ENCODE peak calls at places on chromosomes 6 and 20, in seven cellular contexts. B is IMR-90, Y is H9, O is mesenchymal stem cell, J is neuronal stem cell, N is H1, C is trophoblast cell. P is an unnamed sample.

GRCh38 chr6:79868098-79868722 is 79.1 kb downstream of the ELOVL4 start:
- DNase-seq in C (peak), B (peak), J (peak), O (peak), Y (peak), N (peak), P (peak)

GRCh38 chr6:158843751-158844683 is 24.8 kb upstream of the EZR start:
- DNase-seq in N (no peak), C (peak), J (no peak), O (no peak), Y (no peak), B (peak), P (no peak)

GRCh38 chr6:126614642-126615504 is 275.0 kb downstream of the CENPW start:
- DNase-seq in C (no peak), J (no peak), Y (peak), N (peak), B (no peak), O (no peak), P (peak)

GRCh38 chr6:30013296-30013922 is 47.7 kb upstream of the POLR1H start:
- DNase-seq in J (no peak), Y (peak), O (peak), B (no peak), N (peak), C (no peak), P (peak)

GRCh38 chr6:3139090-3139903 is 18.0 kb downstream of the TUBB2A start:
- DNase-seq in C (peak), B (peak), N (no peak), Y (no peak), O (peak), J (no peak), P (no peak)

GRCh38 chr6:85580878-85581267 is 12.8 kb downstream of the SNX14 start:
- DNase-seq in N (no peak), J (no peak), B (peak), Y (peak), C (no peak), O (peak), P (peak)

GRCh38 chr6:113825776-113826175 is 31.4 kb upstream of the MARCKS start:
- DNase-seq in C (no peak), J (no peak), B (peak), O (no peak), Y (no peak), N (no peak), P (no peak)

GRCh38 chr6:143629104-143630080 is 48.4 kb upstream of the PHACTR2 start:
- DNase-seq in O (no peak), B (peak), N (no peak), J (no peak), C (no peak), Y (no peak), P (no peak)

GRCh38 chr20:40668449-40669228 is 20.4 kb downstream of the MAFB start:
- DNase-seq in B (no peak), J (no peak), C (no peak), N (no peak), Y (no peak), O (no peak), P (no peak)

GRCh38 chr20:63064745-63065711 is 58.3 kb upstream of the BHLHE23 start:
- DNase-seq in B (no peak), C (peak), Y (peak), O (no peak), N (peak), J (no peak), P (no peak)

GRCh38 chr6:109450801-109451200 is 4.8 kb downstream of the MICAL1 start:
- DNase-seq in J (no peak), O (no peak), C (no peak), Y (no peak), N (no peak), B (no peak), P (no peak)

GRCh38 chr6:145091102-145091826 is 644.1 kb downstream of the EPM2A start:
- DNase-seq in B (no peak), O (no peak), Y (no peak), J (no peak), C (no peak), N (no peak), P (no peak)

GRCh38 chr6:18363746-18364145 is 23.4 kb upstream of the RNF144B start:
- DNase-seq in N (no peak), Y (no peak), O (no peak), J (peak), B (no peak), C (no peak), P (no peak)

GRCh38 chr6:10425973-10426780 is 11.3 kb upstream of the TFAP2A start:
- DNase-seq in C (peak), Y (peak), O (peak), B (no peak), J (no peak), N (peak), P (peak)

GRCh38 chr20:5168582-5169396 is 42.0 kb downstream of the CDS2 start:
- DNase-seq in O (peak), Y (peak), N (no peak), J (no peak), C (no peak), B (peak), P (peak)

GRCh38 chr6:162336359-162336758 is 391.2 kb downstream of the PRKN start:
- DNase-seq in B (no peak), N (no peak), C (no peak), J (no peak), O (no peak), Y (no peak), P (no peak)
- H3K18ac ChIP-seq in B (no peak), N (no peak), C (no peak), J (no peak), O (no peak), Y (no peak), P (no peak)

DNA sequence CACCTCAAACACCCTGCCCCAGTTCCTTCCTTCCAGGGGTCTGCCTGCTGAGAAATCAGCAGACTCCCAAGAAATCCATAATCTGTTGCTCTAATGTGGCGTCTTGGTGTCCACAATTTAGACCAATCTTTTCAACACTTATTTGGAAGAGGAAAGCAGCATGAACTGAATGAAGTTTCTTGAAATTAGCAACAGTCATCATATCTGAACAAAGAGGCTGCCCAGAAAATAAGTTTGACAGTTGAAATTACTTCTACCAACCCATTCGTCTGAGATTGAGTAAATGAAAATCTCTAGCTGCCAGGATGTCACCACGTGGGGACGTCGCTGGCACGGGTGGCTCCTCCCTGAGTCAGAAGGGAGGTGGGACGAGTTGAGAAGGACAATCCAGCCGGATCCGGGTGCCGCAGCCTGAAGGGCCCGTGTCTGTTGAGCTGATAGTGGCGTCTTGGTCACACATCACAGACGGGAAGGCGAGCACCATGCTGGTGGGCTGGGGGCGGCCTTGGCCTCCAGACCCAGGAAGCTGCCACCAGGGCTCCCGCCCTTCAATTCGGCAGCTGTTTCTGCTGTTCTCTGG is 400.9 kb downstream of the TAF4 start:
- DNase-seq in C (no peak), Y (no peak), O (no peak), N (no peak), J (no peak), B (no peak), P (no peak)
- H3K23ac ChIP-seq in C (no peak), Y (no peak), O (no peak), N (no peak), J (no peak), B (no peak), P (no peak)

GRCh38 chr20:54704032-54704635 is 228.7 kb downstream of the DOK5 start:
- DNase-seq in C (no peak), Y (no peak), O (no peak), N (no peak), B (no peak), J (no peak), P (no peak)

GRCh38 chr20:54694516-54694915 is 219.1 kb downstream of the DOK5 start:
- DNase-seq in C (no peak), B (no peak), Y (no peak), N (no peak), O (no peak), J (no peak), P (no peak)

GRCh38 chr20:54698373-54698772 is 223.0 kb downstream of the DOK5 start:
- DNase-seq in B (no peak), C (no peak), Y (no peak), J (no peak), N (no peak), O (no peak), P (no peak)
- H3K18ac ChIP-seq in B (no peak), C (no peak), Y (no peak), J (no peak), N (no peak), O (no peak), P (no peak)

DNA sequence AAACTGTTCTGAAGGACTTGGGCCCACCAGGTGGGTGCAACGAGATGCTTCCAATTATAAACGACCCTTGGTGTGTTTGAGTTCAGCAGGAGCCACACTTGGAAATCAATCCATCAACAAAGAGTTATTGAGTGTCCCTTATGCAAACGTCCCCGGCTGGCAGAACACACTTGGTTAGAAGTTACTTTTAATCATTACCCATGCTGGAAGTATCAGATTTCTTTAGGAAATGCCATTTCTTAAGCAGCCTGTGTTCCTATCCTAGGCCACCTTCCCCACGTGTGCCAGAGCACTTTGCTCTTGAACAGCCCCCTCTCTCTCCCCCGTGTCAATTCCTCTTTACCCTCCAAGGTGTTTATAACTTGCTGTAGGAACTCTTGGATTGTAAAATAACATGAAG is 37.7 kb upstream of the ZNF831 start:
- DNase-seq in C (no peak), N (no peak), O (no peak), J (no peak), Y (no peak), B (no peak), P (no peak)
- H3K23ac ChIP-seq in C (no peak), N (no peak), O (no peak), J (no peak), Y (no peak), B (no peak), P (no peak)